ENCODE peak calls at places on chromosomes 7 and 10, in ten cellular contexts. V is RPMI7951, Q is neural progenitor cell, N is fibroblast of lung, D is mesenteric fat pad, E is HCEC 1CT, J is head of caudate nucleus, R is small intestine, G is naive B cell, S is H9. Y is an unnamed sample.

GRCh38 chr10:90051474-90051873 is 350.1 kb downstream of the KIF20B start:
- DNase-seq in R (no peak), N (no peak), E (no peak), Q (no peak), D (no peak), J (no peak), G (no peak), S (no peak), V (no peak), Y (no peak)

GRCh38 chr10:95478935-95479334 is 82.2 kb downstream of the SORBS1 start:
- DNase-seq in E (no peak), V (no peak), J (no peak), N (no peak), R (no peak), G (no peak), D (no peak), Q (no peak), S (no peak), Y (peak; percentile 56)

GRCh38 chr7:22350466-22351328 is 6.3 kb downstream of the RAPGEF5 start:
- DNase-seq in D (no peak), Q (no peak), J (no peak), E (no peak), N (no peak), V (peak; percentile 88), S (no peak), G (no peak), R (peak; percentile 90), Y (no peak)

GRCh38 chr10:74518076-74518475 is 308.3 kb upstream of the KAT6B start:
- DNase-seq in S (no peak), N (peak; percentile 9), R (no peak), Q (no peak), G (no peak), V (no peak), D (no peak), J (no peak), E (no peak), Y (no peak)

GRCh38 chr10:3892440-3893101 is 107.6 kb upstream of the KLF6 start:
- DNase-seq in G (no peak), N (no peak), J (no peak), R (no peak), E (no peak), Q (no peak), S (no peak), D (no peak), V (no peak), Y (no peak)

GRCh38 chr10:3961082-3961481 is 176.1 kb upstream of the KLF6 start:
- DNase-seq in D (no peak), R (peak; percentile 63), J (no peak), E (no peak), Q (no peak), S (no peak), G (peak; percentile 12), V (no peak), N (no peak), Y (no peak)

GRCh38 chr10:53023411-53023810 is 250.8 kb upstream of the MBL2 start:
- DNase-seq in G (no peak), E (no peak), S (no peak), D (no peak), R (no peak), N (no peak), J (no peak), Q (no peak), V (no peak), Y (no peak)

GRCh38 chr10:111972109-111972508 is 211.5 kb downstream of the GPAM start:
- DNase-seq in E (no peak), V (peak; percentile 14), D (no peak), J (no peak), R (no peak), Q (no peak), S (no peak), N (no peak), G (no peak), Y (no peak)

GRCh38 chr7:4770886-4771285 is 4.5 kb upstream of the AP5Z1 start:
- DNase-seq in J (no peak), Q (no peak), N (no peak), S (no peak), G (no peak), E (no peak), V (no peak), R (no peak), D (no peak), Y (no peak)

GRCh38 chr7:30155481-30155880 is 20.7 kb downstream of the MTURN start:
- DNase-seq in R (no peak), S (no peak), G (no peak), V (no peak), N (no peak), J (no peak), E (no peak), Q (no peak), D (no peak), Y (no peak)

GRCh38 chr7:65503434-65504152 is 129.9 kb downstream of the ZNF92 start:
- DNase-seq in J (no peak), E (no peak), V (no peak), D (no peak), N (no peak), G (no peak), Q (no peak), S (no peak), R (no peak), Y (no peak)

GRCh38 chr7:140024585-140024984 is 38.2 kb downstream of the PARP12 start:
- DNase-seq in R (no peak), V (no peak), G (no peak), N (no peak), D (no peak), E (no peak), Q (no peak), S (no peak), J (no peak), Y (no peak)

GRCh38 chr10:35362701-35363350 is 26.5 kb downstream of the CCNY start:
- DNase-seq in E (no peak), J (no peak), D (no peak), S (no peak), N (no peak), Q (no peak), R (no peak), G (no peak), V (no peak), Y (no peak)

GRCh38 chr10:110762109-110762848 is 109.4 kb upstream of the PDCD4 start:
- DNase-seq in Q (no peak), J (no peak), S (no peak), D (no peak), G (no peak), R (no peak), E (no peak), V (no peak), N (no peak), Y (no peak)

GRCh38 chr7:43869018-43869897 is at the start of gene MRPS24:
- DNase-seq in S (peak; percentile 96), J (peak; percentile 93), Q (peak; percentile 98), G (peak; percentile 87), R (peak; percentile 95), E (peak; percentile 97), V (peak; percentile 98), D (peak; percentile 98), N (peak; percentile 96), Y (peak; percentile 97)

GRCh38 chr7:34048445-34048844 is 143.1 kb downstream of the BMPER start:
- DNase-seq in E (no peak), V (peak; percentile 36), D (no peak), S (no peak), R (no peak), J (no peak), N (no peak), G (no peak), Q (no peak), Y (no peak)

GRCh38 chr7:41970946-41971345 is 266.1 kb downstream of the GLI3 start:
- DNase-seq in E (no peak), Q (no peak), G (no peak), V (no peak), N (no peak), S (no peak), D (no peak), J (no peak), R (no peak), Y (no peak)

GRCh38 chr7:16982640-16983103 is 100.9 kb upstream of the AGR3 start:
- DNase-seq in G (peak; percentile 17), J (no peak), R (peak; percentile 56), S (no peak), Q (peak; percentile 42), D (no peak), V (peak; percentile 65), E (peak; percentile 55), N (peak; percentile 76), Y (no peak)

Y was measured in psoas muscle.